ENCODE peak calls at places on chromosome 15, in seven cellular contexts. A, S, O, U, P, B and G are unnamed samples.

GRCh38 chr15:90233701-90234518 is at the start of the genes CIB1 and GDPGP1:
- DNase-seq in A (peak), S (peak), O (peak), U (peak), P (peak), B (peak), G (peak)

GRCh38 chr15:56734013-56734625 is 810 bp upstream of the ZNF280D start:
- DNase-seq in A (no peak), S (no peak), O (no peak), U (no peak), P (no peak), B (no peak), G (no peak)

GRCh38 chr15:88918738-88919137 is 5.6 kb upstream of the MFGE8 start:
- DNase-seq in A (peak), S (peak), O (no peak), U (peak), P (no peak), B (peak), G (peak)

GRCh38 chr15:72306211-72306785 is 13.7 kb downstream of the CELF6 start:
- DNase-seq in A (peak), S (no peak), O (peak), U (no peak), P (no peak), B (peak), G (peak)

GRCh38 chr15:77402740-77403379 is 17.0 kb downstream of the PEAK1 start:
- DNase-seq in A (peak), S (peak), O (no peak), U (peak), P (no peak), B (no peak), G (peak)

GRCh38 chr15:29925227-29926082 is 103.2 kb upstream of the TJP1 start:
- DNase-seq in A (peak), S (peak), O (peak), U (peak), P (peak), B (peak), G (peak)

GRCh38 chr15:45168751-45169551 is 18.8 kb downstream of the SHF start:
- DNase-seq in A (no peak), S (no peak), O (no peak), U (no peak), P (no peak), B (no peak), G (no peak)

GRCh38 chr15:39479916-39480315 is 101.0 kb upstream of the THBS1 start:
- DNase-seq in A (no peak), S (no peak), O (no peak), U (no peak), P (no peak), B (no peak), G (no peak)

GRCh38 chr15:64112904-64113303 is 17.1 kb downstream of the SNX1 start:
- DNase-seq in A (peak), S (no peak), O (no peak), U (no peak), P (no peak), B (no peak), G (peak)

GRCh38 chr15:31156226-31156625 is 54.7 kb upstream of the TRPM1 start:
- DNase-seq in A (no peak), S (no peak), O (no peak), U (no peak), P (no peak), B (no peak), G (no peak)

GRCh38 chr15:64842986-64843561 is 1.4 kb downstream of the PLEKHO2 start:
- DNase-seq in A (peak), S (peak), O (peak), U (peak), P (peak), B (peak), G (peak)

GRCh38 chr15:39388118-39388517 is 192.8 kb upstream of the THBS1 start:
- DNase-seq in A (peak), S (no peak), O (no peak), U (no peak), P (no peak), B (no peak), G (no peak)

GRCh38 chr15:64572856-64573255 is 112.5 kb downstream of the ZNF609 start:
- DNase-seq in A (no peak), S (no peak), O (no peak), U (no peak), P (no peak), B (no peak), G (no peak)

GRCh38 chr15:48479751-48480150 is 148.5 kb downstream of the DUT start:
- DNase-seq in A (no peak), S (no peak), O (no peak), U (no peak), P (no peak), B (no peak), G (no peak)